ENCODE peak calls at places on chromosome 11, in ten cellular contexts. Y is CD4-positive, alpha-beta T cell; E is pulmonary artery endothelial cell; B is keratinocyte; X is tibial nerve; J is NCI-H1436; L is M059J; W is psoas muscle; M is effector memory CD4-positive, alpha-beta T cell; N is AG04450. I is an unnamed sample.

GRCh38 chr11:63536669-63537292 is at the start of gene PLAAT4:
- DNase-seq in E (no peak), X (peak), M (peak), J (no peak), L (peak), N (no peak), Y (no peak), W (peak), B (no peak), I (peak)

GRCh38 chr11:32196137-32196536 is 105.3 kb downstream of the RCN1 start:
- DNase-seq in X (no peak), J (no peak), M (no peak), E (no peak), L (no peak), N (no peak), W (no peak), Y (no peak), B (no peak), I (no peak)

GRCh38 chr11:76329084-76329648 is 51.8 kb downstream of the THAP12 start:
- DNase-seq in M (no peak), N (peak), Y (no peak), X (no peak), W (no peak), L (no peak), B (no peak), J (no peak), E (no peak), I (peak)

GRCh38 chr11:88886796-88887195 is 179.0 kb downstream of the GRM5 start:
- DNase-seq in N (peak), B (no peak), Y (peak), W (no peak), M (no peak), E (peak), J (peak), L (peak), X (no peak), I (peak)

GRCh38 chr11:121636341-121637176 is 183.8 kb upstream of the SORL1-AS1 start:
- DNase-seq in L (no peak), J (no peak), M (no peak), E (no peak), N (no peak), Y (no peak), W (no peak), X (no peak), B (no peak), I (no peak)

GRCh38 chr11:114771172-114771571 is 92.8 kb downstream of the NXPE2 start:
- DNase-seq in L (no peak), M (no peak), E (no peak), N (no peak), B (no peak), W (no peak), J (no peak), X (no peak), Y (no peak), I (no peak)

GRCh38 chr11:110433393-110434333 is 3.9 kb downstream of the FDX1 start:
- DNase-seq in W (no peak), N (no peak), L (peak), M (no peak), Y (no peak), B (no peak), X (no peak), E (no peak), J (no peak), I (peak)

GRCh38 chr11:115420524-115420923 is 83.7 kb downstream of the CADM1 start:
- DNase-seq in N (no peak), L (no peak), M (no peak), Y (no peak), J (no peak), X (no peak), W (no peak), B (no peak), E (no peak), I (no peak)

GRCh38 chr11:83523676-83524075 is 237.5 kb upstream of the CCDC90B start:
- DNase-seq in L (no peak), B (no peak), E (no peak), M (no peak), N (no peak), W (no peak), X (no peak), Y (no peak), J (no peak), I (no peak)

GRCh38 chr11:10303558-10304363 is 1.1 kb upstream of the ADM start:
- DNase-seq in M (peak), N (no peak), B (no peak), W (peak), J (no peak), L (peak), Y (no peak), X (no peak), E (no peak), I (peak)

GRCh38 chr11:119282495-119282894 is 34.4 kb downstream of the MCAM start:
- DNase-seq in Y (no peak), N (no peak), B (no peak), X (no peak), L (no peak), J (no peak), M (no peak), W (no peak), E (no peak), I (no peak)

GRCh38 chr11:133927690-133928627 is 28.8 kb downstream of the IGSF9B start:
- DNase-seq in J (peak), L (peak), N (peak), Y (peak), X (peak), E (peak), M (peak), B (peak), W (peak), I (peak)

GRCh38 chr11:77130763-77131513 is 2.9 kb downstream of the MYO7A start:
- DNase-seq in J (no peak), N (no peak), M (no peak), Y (no peak), W (peak), E (no peak), B (no peak), X (peak), L (peak), I (peak)

GRCh38 chr11:36774603-36775002 is 176.6 kb upstream of the RAG2 start:
- DNase-seq in M (no peak), Y (no peak), J (no peak), L (peak), W (no peak), B (peak), E (no peak), X (no peak), N (no peak), I (peak)

GRCh38 chr11:118048472-118049370 is 28.2 kb upstream of the TMPRSS4 start:
- DNase-seq in M (no peak), X (no peak), N (no peak), L (no peak), J (no peak), Y (no peak), E (no peak), B (no peak), W (no peak), I (no peak)

GRCh38 chr11:126172596-126173038 is 38.8 kb downstream of the RPUSD4 start:
- DNase-seq in J (no peak), X (peak), W (no peak), E (no peak), Y (no peak), L (no peak), B (no peak), M (no peak), N (peak), I (no peak)

GRCh38 chr11:16989554-16989953 is 24.7 kb downstream of the PLEKHA7 start:
- DNase-seq in E (no peak), N (no peak), X (no peak), Y (no peak), M (no peak), J (peak), B (no peak), L (no peak), W (no peak), I (no peak)

GRCh38 chr11:107591098-107591445 is at the start of gene ELMOD1:
- DNase-seq in N (no peak), J (no peak), Y (no peak), W (peak), E (no peak), L (peak), B (no peak), M (no peak), X (no peak), I (peak)

GRCh38 chr11:69791266-69791665 is 16.1 kb upstream of the FGF4 start:
- DNase-seq in X (no peak), B (no peak), W (peak), J (no peak), L (peak), M (no peak), N (no peak), E (no peak), Y (no peak), I (peak)

GRCh38 chr11:64406221-64406946 is 47.4 kb downstream of the RPS6KA4 start:
- DNase-seq in E (no peak), N (no peak), X (no peak), M (no peak), B (no peak), L (no peak), Y (no peak), W (no peak), J (no peak), I (no peak)

GRCh38 chr11:124756753-124757227 is 4.7 kb upstream of the VSIG2 start:
- DNase-seq in M (no peak), B (no peak), N (no peak), Y (no peak), L (no peak), E (no peak), W (no peak), X (no peak), J (no peak), I (no peak)

GRCh38 chr11:77067776-77068460 is 1.1 kb downstream of the CAPN5 start:
- DNase-seq in E (no peak), J (no peak), B (no peak), X (no peak), N (no peak), M (no peak), L (no peak), Y (no peak), W (no peak), I (no peak)

GRCh38 chr11:80240245-80240644 is 799.4 kb upstream of the TENM4 start:
- DNase-seq in L (peak), E (no peak), M (no peak), Y (no peak), X (no peak), B (no peak), N (no peak), W (no peak), J (no peak), I (no peak)

GRCh38 chr11:95647355-95647754 is 142.2 kb downstream of the FAM76B start:
- DNase-seq in E (no peak), X (peak), W (no peak), N (no peak), L (no peak), Y (no peak), B (no peak), M (no peak), J (no peak), I (no peak)